ENCODE peak calls at places on chromosome 17, in four cellular contexts. V is NCI-H2081, R is NCI-H774, L is GM18507. J is an unnamed sample.
A peak's percentile ranks its signal among the peaks of the same experiment; 100 is the strongest.

GRCh38 chr17:1241904-1242303 is 28.3 kb upstream of the BHLHA9 start:
- DNase-seq in V (peak; percentile 33), R (peak; percentile 65), L (no peak), J (no peak)

GRCh38 chr17:62109378-62109902 is 44.4 kb upstream of the MED13 start:
- DNase-seq in V (peak; percentile 56), R (no peak), L (peak; percentile 70), J (no peak)

GRCh38 chr17:10729334-10730193 is at the start of gene TMEM220:
- DNase-seq in V (no peak), R (no peak), L (peak; percentile 20), J (peak; percentile 91)

GRCh38 chr17:76646712-76647111 is 3.2 kb upstream of the ST6GALNAC1 start:
- DNase-seq in V (no peak), R (no peak), L (no peak), J (no peak)

GRCh38 chr17:66171692-66172091 is 20.2 kb downstream of the CEP112 start:
- DNase-seq in V (no peak), R (no peak), L (no peak), J (no peak)

GRCh38 chr17:75909051-75909811 is 4.5 kb upstream of the MRPL38 start:
- DNase-seq in V (peak; percentile 97), R (peak; percentile 92), L (no peak), J (no peak)

GRCh38 chr17:80676564-80676963 is 131.9 kb downstream of the RPTOR start:
- DNase-seq in V (no peak), R (no peak), L (no peak), J (no peak)

GRCh38 chr17:80453980-80454556 is 22.3 kb downstream of the NPTX1 start:
- DNase-seq in V (no peak), R (no peak), L (no peak), J (no peak)

GRCh38 chr17:52024296-52024870 is 134.1 kb downstream of the CA10 start:
- DNase-seq in V (peak; percentile 69), R (peak; percentile 54), L (no peak), J (no peak)

GRCh38 chr17:48624544-48625501 is 1.3 kb downstream of the HOXB9 start:
- DNase-seq in V (peak; percentile 52), R (no peak), L (no peak), J (peak; percentile 6)

GRCh38 chr17:68383443-68384321 is 73.6 kb downstream of the WIPI1 start:
- DNase-seq in V (no peak), R (no peak), L (no peak), J (no peak)

GRCh38 chr17:77462101-77462500 is 321.3 kb downstream of the SEC14L1 start:
- DNase-seq in V (no peak), R (no peak), L (no peak), J (peak; percentile 39)

GRCh38 chr17:80297996-80298560 is 37.4 kb downstream of the RNF213 start:
- DNase-seq in V (peak; percentile 45), R (no peak), L (no peak), J (no peak)

GRCh38 chr17:40363480-40363838 is 1.1 kb downstream of the GJD3 start:
- DNase-seq in V (no peak), R (no peak), L (no peak), J (no peak)

GRCh38 chr17:40095356-40095943 is 4.9 kb downstream of the NR1D1 start:
- DNase-seq in V (no peak), R (no peak), L (no peak), J (peak; percentile 53)

GRCh38 chr17:47948706-47949196 is 7.4 kb downstream of the PNPO start:
- DNase-seq in V (no peak), R (no peak), L (no peak), J (no peak)

GRCh38 chr17:69913241-69914015 is 161.6 kb upstream of the KCNJ16 start:
- DNase-seq in V (no peak), R (no peak), L (no peak), J (no peak)

GRCh38 chr17:77801545-77802332 is 156.8 kb upstream of the TNRC6C start:
- DNase-seq in V (no peak), R (no peak), L (no peak), J (no peak)

GRCh38 chr17:965311-965989 is 14.1 kb downstream of the NXN start:
- DNase-seq in V (no peak), R (no peak), L (no peak), J (no peak)

GRCh38 chr17:75552847-75553552 is 27.5 kb downstream of the LLGL2 start:
- DNase-seq in V (no peak), R (no peak), L (no peak), J (no peak)

GRCh38 chr17:80939151-80940145 is 52.2 kb upstream of the CHMP6 start:
- DNase-seq in V (no peak), R (no peak), L (no peak), J (peak; percentile 18)

GRCh38 chr17:57708401-57708800 is 36.7 kb downstream of the CCDC182 start:
- DNase-seq in V (no peak), R (no peak), L (no peak), J (no peak)

GRCh38 chr17:74610108-74610507 is 13.4 kb downstream of the CD300E start:
- DNase-seq in V (no peak), R (no peak), L (no peak), J (no peak)

GRCh38 chr17:82416771-82417170 is 1.4 kb upstream of the HEXD start:
- DNase-seq in V (no peak), R (no peak), L (no peak), J (no peak)

GRCh38 chr17:6574689-6575595 is 18.6 kb upstream of the PITPNM3 start:
- DNase-seq in V (no peak), R (no peak), L (peak; percentile 65), J (no peak)

GRCh38 chr17:8220783-8221662 is 10.6 kb upstream of the AURKB start:
- DNase-seq in V (peak; percentile 82), R (peak; percentile 67), L (no peak), J (peak; percentile 88)

GRCh38 chr17:58344791-58345157 is 7.2 kb downstream of the SUPT4H1 start:
- DNase-seq in V (no peak), R (no peak), L (no peak), J (no peak)

GRCh38 chr17:64641499-64641898 is 20.6 kb downstream of the SMURF2 start:
- DNase-seq in V (no peak), R (no peak), L (no peak), J (no peak)

GRCh38 chr17:8736362-8736761 is 8.3 kb downstream of the CCDC42 start:
- DNase-seq in V (no peak), R (no peak), L (no peak), J (no peak)

GRCh38 chr17:6711081-6711674 is 2.0 kb downstream of the SLC13A5 start:
- DNase-seq in V (no peak), R (no peak), L (no peak), J (no peak)

GRCh38 chr17:73148540-73149334 is 16.1 kb upstream of the SSTR2 start:
- DNase-seq in V (no peak), R (no peak), L (no peak), J (no peak)

GRCh38 chr17:45018514-45019176 is 32.8 kb downstream of the DCAKD start:
- DNase-seq in V (no peak), R (no peak), L (no peak), J (no peak)

GRCh38 chr17:77863814-77864161 is 94.7 kb upstream of the TNRC6C start:
- DNase-seq in V (no peak), R (no peak), L (no peak), J (peak; percentile 76)

GRCh38 chr17:34650361-34650760 is 71.0 kb downstream of the TMEM132E start:
- DNase-seq in V (no peak), R (no peak), L (no peak), J (no peak)

GRCh38 chr17:42387221-42387657 is 1.0 kb downstream of the STAT3 start:
- DNase-seq in V (peak; percentile 51), R (peak; percentile 34), L (no peak), J (no peak)

GRCh38 chr17:43033947-43034622 is 9.1 kb downstream of the RND2 start:
- DNase-seq in V (no peak), R (peak; percentile 13), L (no peak), J (no peak)

GRCh38 chr17:80805032-80805751 is 186.4 kb upstream of the CHMP6 start:
- DNase-seq in V (no peak), R (no peak), L (no peak), J (no peak)